ENCODE peak calls at places on chromosomes 1 and 21, in nine cellular contexts. P is activated CD8-positive, alpha-beta memory T cell treated with anti-CD3 and anti-CD28 coated beads, Interleukin-2, amount 50 U/mL, for 4 hours; N is glutamatergic neuron; Y is NCI-H1694 treated with DMSO at 0.1 percent for 48 hours; S is fibroblast of the conjunctiva; T is NCI-H510A treated with DMSO at 0.1 percent for 48 hours; G is mesenteric fat pad; Q is HCT116; X is EH. O is an unnamed sample.

GRCh38 chr1:187476671-187477070 is 647.9 kb downstream of the PLA2G4A start:
- DNase-seq in P (no peak), N (no peak), Y (peak), S (peak), T (peak), G (no peak), Q (no peak), X (no peak), O (no peak)

GRCh38 chr1:164702664-164703063 is 143.7 kb downstream of the PBX1 start:
- DNase-seq in P (no peak), N (no peak), Y (no peak), S (no peak), T (no peak), G (no peak), Q (no peak), X (no peak), O (no peak)

GRCh38 chr1:51230501-51231078 is 5.5 kb upstream of the RNF11 start:
- DNase-seq in P (no peak), N (no peak), Y (no peak), S (no peak), T (no peak), G (no peak), Q (no peak), X (no peak), O (no peak)

GRCh38 chr1:225601902-225602589 is 50.9 kb downstream of the ENAH start:
- DNase-seq in P (no peak), N (no peak), Y (no peak), S (no peak), T (no peak), G (no peak), Q (no peak), X (no peak), O (no peak)

GRCh38 chr1:145960468-145961108 is 2.8 kb upstream of the LIX1L start:
- DNase-seq in P (peak), N (peak), Y (no peak), S (no peak), T (peak), G (peak), Q (no peak), X (peak), O (peak)

GRCh38 chr1:161172776-161173376 is 4.4 kb downstream of the B4GALT3 start:
- DNase-seq in P (no peak), N (no peak), Y (no peak), S (peak), T (no peak), G (no peak), Q (no peak), X (peak), O (no peak)

GRCh38 chr1:18302788-18303413 is 177.8 kb upstream of the KLHDC7A start:
- DNase-seq in P (no peak), N (peak), Y (peak), S (no peak), T (no peak), G (no peak), Q (peak), X (no peak), O (no peak)

GRCh38 chr1:57079454-57080157 is 113.8 kb upstream of the C8B start:
- DNase-seq in P (no peak), N (no peak), Y (no peak), S (no peak), T (no peak), G (no peak), Q (no peak), X (no peak), O (no peak)

GRCh38 chr1:203215573-203215972 is 13.9 kb downstream of the CHIT1 start:
- DNase-seq in P (no peak), N (peak), Y (no peak), S (no peak), T (peak), G (no peak), Q (no peak), X (no peak), O (no peak)

GRCh38 chr1:210711825-210712224 is 383.1 kb downstream of the HHAT start:
- DNase-seq in P (no peak), N (no peak), Y (no peak), S (no peak), T (no peak), G (no peak), Q (no peak), X (no peak), O (no peak)

GRCh38 chr21:41583274-41583790 is 75.4 kb upstream of the TMPRSS2 start:
- DNase-seq in P (no peak), N (no peak), Y (no peak), S (no peak), T (no peak), G (peak), Q (no peak), X (peak), O (no peak)

GRCh38 chr1:172359531-172359991 is 60.9 kb upstream of the C1orf105 start:
- DNase-seq in P (no peak), N (no peak), Y (peak), S (no peak), T (peak), G (no peak), Q (no peak), X (peak), O (no peak)

GRCh38 chr1:243253211-243253926 is 1.7 kb downstream of the CEP170 start:
- DNase-seq in P (no peak), N (no peak), Y (no peak), S (no peak), T (no peak), G (no peak), Q (no peak), X (peak), O (no peak)

GRCh38 chr1:11617314-11617713 is 36.9 kb downstream of the FBXO2 start:
- DNase-seq in P (no peak), N (no peak), Y (peak), S (no peak), T (peak), G (no peak), Q (no peak), X (no peak), O (no peak)

GRCh38 chr1:119279441-119280415 is 88.9 kb upstream of the HAO2 start:
- DNase-seq in P (no peak), N (no peak), Y (no peak), S (peak), T (no peak), G (no peak), Q (peak), X (peak), O (no peak)

GRCh38 chr21:41501919-41502318 is 6.0 kb downstream of the TMPRSS2 start:
- DNase-seq in P (no peak), N (no peak), Y (no peak), S (no peak), T (no peak), G (no peak), Q (no peak), X (no peak), O (no peak)

GRCh38 chr1:6544831-6545230 is 9.5 kb downstream of the NOL9 start:
- DNase-seq in P (no peak), N (no peak), Y (no peak), S (no peak), T (no peak), G (no peak), Q (no peak), X (peak), O (no peak)

GRCh38 chr1:45612941-45613579 is 10.8 kb downstream of the CCDC17 start:
- DNase-seq in P (no peak), N (no peak), Y (no peak), S (no peak), T (no peak), G (no peak), Q (no peak), X (no peak), O (no peak)

GRCh38 chr1:212858461-212859265 is 588 bp downstream of the FLVCR1 start:
- DNase-seq in P (peak), N (no peak), Y (no peak), S (no peak), T (peak), G (no peak), Q (no peak), X (peak), O (peak)

GRCh38 chr1:109777436-109777835 is 13.7 kb upstream of the EPS8L3 start:
- DNase-seq in P (no peak), N (no peak), Y (no peak), S (no peak), T (no peak), G (no peak), Q (no peak), X (no peak), O (no peak)

GRCh38 chr1:198927129-198927528 is 288.3 kb downstream of the PTPRC start:
- DNase-seq in P (no peak), N (no peak), Y (no peak), S (no peak), T (no peak), G (no peak), Q (no peak), X (no peak), O (no peak)

GRCh38 chr1:80462006-80462405 is 1338.7 kb upstream of the ADGRL2 start:
- DNase-seq in P (no peak), N (no peak), Y (no peak), S (no peak), T (no peak), G (no peak), Q (no peak), X (no peak), O (no peak)

GRCh38 chr1:224095339-224095738 is 18.6 kb upstream of the FBXO28 start:
- DNase-seq in P (no peak), N (no peak), Y (no peak), S (no peak), T (no peak), G (no peak), Q (no peak), X (no peak), O (no peak)

GRCh38 chr1:234214129-234214910 is 158.9 kb upstream of the COA6 start:
- DNase-seq in P (no peak), N (peak), Y (peak), S (no peak), T (peak), G (no peak), Q (no peak), X (peak), O (peak)

GRCh38 chr1:205421728-205422127 is at the start of gene LEMD1:
- DNase-seq in P (no peak), N (no peak), Y (peak), S (no peak), T (peak), G (no peak), Q (no peak), X (peak), O (no peak)

O was measured in progenitor cell of endocrine pancreas.